ENCODE peak calls at places on chromosomes 6 and 20, in ten cellular contexts. One of them, this sample, is unnamed. For H3K4me1, the result is how much of the 10 kb centered on the place peaks cover.

GRCh38 chr6:20085817-20086216 is 126.5 kb downstream of the MBOAT1 start:
- DNase-seq in ovary: no peak
- DNase-seq in neuronal stem cell: no peak
- DNase-seq in A673: no peak
- DNase-seq in GM23338: no peak
- DNase-seq in CD4-positive, alpha-beta memory T cell: no peak
- DNase-seq in left ventricle myocardium inferior: no peak
- DNase-seq in PC-3: peak
- DNase-seq in transverse colon: no peak
- DNase-seq in upper lobe of right lung: no peak
- DNase-seq in this sample: no peak

GRCh38 chr6:168301648-168302398 is 17.8 kb downstream of the DACT2 start:
- DNase-seq in transverse colon: peak
- DNase-seq in PC-3: no peak
- DNase-seq in GM23338: peak
- DNase-seq in upper lobe of right lung: no peak
- DNase-seq in left ventricle myocardium inferior: no peak
- DNase-seq in neuronal stem cell: no peak
- DNase-seq in ovary: no peak
- DNase-seq in A673: peak
- DNase-seq in CD4-positive, alpha-beta memory T cell: no peak
- DNase-seq in this sample: no peak

GRCh38 chr6:147930743-147931142 is 411.9 kb upstream of the SASH1 start:
- DNase-seq in left ventricle myocardium inferior: no peak
- DNase-seq in transverse colon: no peak
- DNase-seq in CD4-positive, alpha-beta memory T cell: no peak
- DNase-seq in neuronal stem cell: no peak
- DNase-seq in PC-3: peak
- DNase-seq in A673: no peak
- DNase-seq in GM23338: no peak
- DNase-seq in ovary: no peak
- DNase-seq in upper lobe of right lung: no peak
- DNase-seq in this sample: no peak

GRCh38 chr6:81950877-81951276 is 198.4 kb upstream of the TENT5A start:
- DNase-seq in A673: no peak
- DNase-seq in left ventricle myocardium inferior: no peak
- DNase-seq in ovary: no peak
- DNase-seq in GM23338: no peak
- DNase-seq in PC-3: peak
- DNase-seq in neuronal stem cell: no peak
- DNase-seq in transverse colon: no peak
- DNase-seq in CD4-positive, alpha-beta memory T cell: no peak
- DNase-seq in upper lobe of right lung: no peak
- DNase-seq in this sample: no peak

GRCh38 chr20:44803383-44803941 is 6.9 kb downstream of the RIMS4 start:
- DNase-seq in A673: no peak
- DNase-seq in left ventricle myocardium inferior: no peak
- DNase-seq in ovary: no peak
- DNase-seq in CD4-positive, alpha-beta memory T cell: no peak
- DNase-seq in PC-3: no peak
- DNase-seq in neuronal stem cell: no peak
- DNase-seq in GM23338: no peak
- DNase-seq in transverse colon: no peak
- DNase-seq in upper lobe of right lung: no peak
- DNase-seq in this sample: no peak

GRCh38 chr20:9590189-9590588 is 75.8 kb downstream of the LAMP5 start:
- DNase-seq in A673: no peak
- DNase-seq in neuronal stem cell: no peak
- DNase-seq in transverse colon: no peak
- DNase-seq in CD4-positive, alpha-beta memory T cell: no peak
- DNase-seq in GM23338: no peak
- DNase-seq in PC-3: peak
- DNase-seq in ovary: no peak
- DNase-seq in upper lobe of right lung: no peak
- DNase-seq in left ventricle myocardium inferior: no peak
- DNase-seq in this sample: no peak

GRCh38 chr20:14337400-14338171 is at the start of gene FLRT3:
- DNase-seq in CD4-positive, alpha-beta memory T cell: no peak
- DNase-seq in PC-3: peak
- DNase-seq in neuronal stem cell: peak
- DNase-seq in transverse colon: peak
- DNase-seq in A673: peak
- DNase-seq in upper lobe of right lung: peak
- DNase-seq in GM23338: peak
- DNase-seq in left ventricle myocardium inferior: peak
- DNase-seq in ovary: peak
- DNase-seq in this sample: peak

GRCh38 chr6:134821914-134822862 is 127.7 kb downstream of the ALDH8A1 start:
- DNase-seq in transverse colon: no peak
- DNase-seq in A673: peak
- DNase-seq in upper lobe of right lung: no peak
- DNase-seq in GM23338: no peak
- DNase-seq in neuronal stem cell: no peak
- DNase-seq in PC-3: no peak
- DNase-seq in CD4-positive, alpha-beta memory T cell: no peak
- DNase-seq in left ventricle myocardium inferior: no peak
- DNase-seq in ovary: no peak
- DNase-seq in this sample: no peak

GRCh38 chr6:152605342-152605741 is 31.8 kb downstream of the SYNE1 start:
- DNase-seq in GM23338: no peak
- DNase-seq in PC-3: peak
- DNase-seq in CD4-positive, alpha-beta memory T cell: no peak
- DNase-seq in transverse colon: no peak
- DNase-seq in neuronal stem cell: no peak
- DNase-seq in upper lobe of right lung: no peak
- DNase-seq in A673: no peak
- DNase-seq in left ventricle myocardium inferior: no peak
- DNase-seq in ovary: no peak
- DNase-seq in this sample: no peak

GRCh38 chr6:125340946-125341345 is 39.2 kb upstream of the HDDC2 start:
- DNase-seq in A673: no peak
- DNase-seq in upper lobe of right lung: no peak
- DNase-seq in left ventricle myocardium inferior: no peak
- DNase-seq in GM23338: no peak
- DNase-seq in CD4-positive, alpha-beta memory T cell: no peak
- DNase-seq in transverse colon: no peak
- DNase-seq in neuronal stem cell: no peak
- DNase-seq in PC-3: no peak
- DNase-seq in ovary: no peak
- DNase-seq in this sample: no peak

GRCh38 chr6:31643818-31644454 is 8.5 kb downstream of the BAG6 start:
- DNase-seq in left ventricle myocardium inferior: no peak
- DNase-seq in ovary: no peak
- DNase-seq in GM23338: no peak
- DNase-seq in transverse colon: no peak
- DNase-seq in CD4-positive, alpha-beta memory T cell: no peak
- DNase-seq in A673: no peak
- DNase-seq in upper lobe of right lung: no peak
- DNase-seq in neuronal stem cell: no peak
- DNase-seq in PC-3: no peak
- DNase-seq in this sample: no peak

GRCh38 chr20:48749437-48749836 is 78.4 kb downstream of the PREX1 start:
- DNase-seq in PC-3: no peak
- DNase-seq in GM23338: no peak
- DNase-seq in left ventricle myocardium inferior: no peak
- DNase-seq in neuronal stem cell: no peak
- DNase-seq in CD4-positive, alpha-beta memory T cell: no peak
- DNase-seq in transverse colon: no peak
- DNase-seq in upper lobe of right lung: no peak
- DNase-seq in ovary: no peak
- DNase-seq in A673: no peak
- DNase-seq in this sample: no peak

GRCh38 chr6:131136021-131136847 is 967 bp downstream of the AKAP7 start:
- DNase-seq in upper lobe of right lung: no peak
- DNase-seq in A673: peak
- DNase-seq in GM23338: no peak
- DNase-seq in left ventricle myocardium inferior: no peak
- DNase-seq in PC-3: peak
- DNase-seq in ovary: no peak
- DNase-seq in CD4-positive, alpha-beta memory T cell: no peak
- DNase-seq in neuronal stem cell: no peak
- DNase-seq in transverse colon: peak
- DNase-seq in this sample: no peak

GRCh38 chr6:121434037-121434770 is 1.2 kb upstream of the GJA1 start:
- DNase-seq in upper lobe of right lung: no peak
- DNase-seq in ovary: peak
- DNase-seq in GM23338: peak
- DNase-seq in transverse colon: no peak
- DNase-seq in left ventricle myocardium inferior: no peak
- DNase-seq in CD4-positive, alpha-beta memory T cell: no peak
- DNase-seq in neuronal stem cell: no peak
- DNase-seq in A673: no peak
- DNase-seq in PC-3: no peak
- DNase-seq in this sample: no peak

GRCh38 chr20:2956480-2956879 is 83.2 kb downstream of the PTPRA start:
- DNase-seq in ovary: no peak
- DNase-seq in CD4-positive, alpha-beta memory T cell: no peak
- DNase-seq in transverse colon: no peak
- DNase-seq in neuronal stem cell: no peak
- DNase-seq in GM23338: no peak
- DNase-seq in A673: no peak
- DNase-seq in upper lobe of right lung: no peak
- DNase-seq in left ventricle myocardium inferior: no peak
- DNase-seq in PC-3: no peak
- DNase-seq in this sample: no peak

GRCh38 chr20:44683263-44684046 is 31.7 kb upstream of the CCN5 start:
- DNase-seq in GM23338: peak
- DNase-seq in upper lobe of right lung: no peak
- DNase-seq in CD4-positive, alpha-beta memory T cell: peak
- DNase-seq in PC-3: peak
- DNase-seq in ovary: no peak
- DNase-seq in transverse colon: peak
- DNase-seq in A673: no peak
- DNase-seq in left ventricle myocardium inferior: peak
- DNase-seq in neuronal stem cell: peak
- DNase-seq in this sample: peak

GRCh38 chr20:4470375-4470774 is 251.3 kb upstream of the PRND start:
- DNase-seq in upper lobe of right lung: no peak
- DNase-seq in PC-3: peak
- DNase-seq in transverse colon: no peak
- DNase-seq in ovary: no peak
- DNase-seq in CD4-positive, alpha-beta memory T cell: no peak
- DNase-seq in left ventricle myocardium inferior: no peak
- DNase-seq in GM23338: no peak
- DNase-seq in neuronal stem cell: no peak
- DNase-seq in A673: peak
- DNase-seq in this sample: no peak

DNA sequence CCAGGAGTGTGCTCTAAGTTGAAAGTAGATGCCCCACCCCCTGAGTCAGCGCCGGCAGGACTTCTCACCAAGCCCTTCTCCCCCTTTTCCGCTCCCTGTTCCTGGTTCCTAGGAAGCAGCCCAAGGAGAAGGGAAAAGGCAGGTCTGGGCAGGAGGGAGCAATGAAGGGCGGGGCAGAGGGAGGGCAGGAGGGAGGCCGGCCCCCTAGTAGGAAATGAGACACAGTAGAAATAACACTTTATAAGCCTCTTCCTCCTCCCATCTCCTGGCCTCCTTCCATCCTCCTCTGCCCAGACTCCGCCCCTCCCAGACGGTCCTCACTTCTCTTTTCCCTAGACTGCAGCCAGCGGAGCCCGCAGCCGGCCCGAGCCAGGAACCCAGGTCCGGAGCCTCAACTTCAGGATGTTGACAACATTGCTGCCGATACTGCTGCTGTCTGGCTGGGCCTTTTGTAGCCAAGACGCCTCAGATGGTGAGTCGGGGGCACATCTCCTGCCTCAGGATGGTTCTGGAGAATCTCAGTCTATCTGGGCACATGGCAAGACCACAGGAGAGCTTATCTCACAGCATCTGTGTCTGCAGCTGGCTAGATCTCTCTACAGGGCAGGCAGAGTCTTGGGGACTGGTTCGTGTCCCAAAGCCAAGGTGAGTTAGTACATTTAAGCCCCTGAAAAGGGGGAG is at the start of gene PROCR:
- DNase-seq in left ventricle myocardium inferior: peak
- DNase-seq in upper lobe of right lung: peak
- DNase-seq in PC-3: peak
- DNase-seq in GM23338: peak
- DNase-seq in ovary: peak
- DNase-seq in neuronal stem cell: peak
- DNase-seq in A673: peak
- DNase-seq in transverse colon: peak
- DNase-seq in CD4-positive, alpha-beta memory T cell: no peak
- DNase-seq in this sample: peak
- H3K4me3 ChIP-seq in left ventricle myocardium inferior: peak
- H3K4me3 ChIP-seq in upper lobe of right lung: peak
- H3K4me3 ChIP-seq in PC-3: peak
- H3K4me3 ChIP-seq in GM23338: peak
- H3K4me3 ChIP-seq in ovary: peak
- H3K4me3 ChIP-seq in neuronal stem cell: no peak
- H3K4me3 ChIP-seq in A673: peak
- H3K4me3 ChIP-seq in transverse colon: peak
- H3K4me3 ChIP-seq in CD4-positive, alpha-beta memory T cell: no peak
- H3K4me3 ChIP-seq in this sample: peak

DNA sequence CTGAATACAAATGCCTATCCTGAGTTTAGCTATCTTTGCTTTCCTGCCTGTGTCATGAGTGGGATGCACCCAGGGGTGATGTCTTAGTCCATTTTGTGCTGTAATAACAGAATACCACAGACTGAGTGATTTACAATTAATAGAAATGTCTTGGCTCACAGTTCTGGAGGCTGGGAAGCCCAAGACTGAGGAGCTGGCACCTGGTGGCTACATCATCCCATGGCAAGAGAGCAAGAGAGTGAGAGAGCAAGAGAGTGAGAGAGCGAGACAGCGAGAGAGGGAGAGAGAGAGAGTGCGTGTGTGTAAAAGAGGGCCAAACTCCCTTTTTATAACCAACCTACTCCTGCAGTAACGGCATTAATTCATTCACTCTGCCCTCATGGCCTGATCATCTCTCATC is 76.8 kb downstream of the PRDM1 start:
- DNase-seq in left ventricle myocardium inferior: no peak
- DNase-seq in transverse colon: no peak
- DNase-seq in CD4-positive, alpha-beta memory T cell: no peak
- DNase-seq in GM23338: no peak
- DNase-seq in ovary: no peak
- DNase-seq in PC-3: no peak
- DNase-seq in neuronal stem cell: no peak
- DNase-seq in A673: no peak
- DNase-seq in upper lobe of right lung: no peak
- DNase-seq in this sample: no peak
- H3K27ac ChIP-seq in left ventricle myocardium inferior: peak
- H3K27ac ChIP-seq in transverse colon: peak
- H3K27ac ChIP-seq in CD4-positive, alpha-beta memory T cell: peak
- H3K27ac ChIP-seq in GM23338: no peak
- H3K27ac ChIP-seq in ovary: no peak
- H3K27ac ChIP-seq in PC-3: no peak
- H3K27ac ChIP-seq in neuronal stem cell: no peak
- H3K27ac ChIP-seq in A673: no peak
- H3K27ac ChIP-seq in upper lobe of right lung: peak
- H3K27ac ChIP-seq in this sample: no peak

GRCh38 chr6:14025160-14025559 is 92.4 kb upstream of the CD83 start:
- DNase-seq in neuronal stem cell: no peak
- DNase-seq in PC-3: no peak
- DNase-seq in left ventricle myocardium inferior: no peak
- DNase-seq in transverse colon: no peak
- DNase-seq in CD4-positive, alpha-beta memory T cell: no peak
- DNase-seq in ovary: no peak
- DNase-seq in A673: no peak
- DNase-seq in upper lobe of right lung: no peak
- DNase-seq in GM23338: no peak
- DNase-seq in this sample: no peak
- H3K4me1 ChIP-seq in neuronal stem cell: under half
- H3K4me1 ChIP-seq in PC-3: under half
- H3K4me1 ChIP-seq in left ventricle myocardium inferior: under half
- H3K4me1 ChIP-seq in transverse colon: under half
- H3K4me1 ChIP-seq in CD4-positive, alpha-beta memory T cell: under half
- H3K4me1 ChIP-seq in ovary: under half
- H3K4me1 ChIP-seq in A673: under half
- H3K4me1 ChIP-seq in upper lobe of right lung: under half
- H3K4me1 ChIP-seq in GM23338: under half
- H3K4me1 ChIP-seq in this sample: under half

GRCh38 chr20:59751075-59751711 is 146.9 kb downstream of the PHACTR3 start:
- DNase-seq in neuronal stem cell: peak
- DNase-seq in upper lobe of right lung: peak
- DNase-seq in left ventricle myocardium inferior: peak
- DNase-seq in A673: peak
- DNase-seq in CD4-positive, alpha-beta memory T cell: no peak
- DNase-seq in transverse colon: peak
- DNase-seq in ovary: peak
- DNase-seq in GM23338: peak
- DNase-seq in PC-3: peak
- DNase-seq in this sample: no peak
- H3K4me3 ChIP-seq in neuronal stem cell: no peak
- H3K4me3 ChIP-seq in upper lobe of right lung: no peak
- H3K4me3 ChIP-seq in left ventricle myocardium inferior: no peak
- H3K4me3 ChIP-seq in A673: no peak
- H3K4me3 ChIP-seq in CD4-positive, alpha-beta memory T cell: no peak
- H3K4me3 ChIP-seq in transverse colon: no peak
- H3K4me3 ChIP-seq in ovary: no peak
- H3K4me3 ChIP-seq in GM23338: no peak
- H3K4me3 ChIP-seq in PC-3: no peak
- H3K4me3 ChIP-seq in this sample: no peak